ENCODE peak calls at places on chromosome 22, in ten cellular contexts. S is uterus, L is choroid plexus epithelial cell, B is upper lobe of right lung, P is IMR-90, O is glutamatergic neuron, K is colonic mucosa, F is psoas muscle, T is WTC11, H is progenitor cell of endocrine pancreas. R is an unnamed sample.

GRCh38 chr22:40107756-40108437 is 69.8 kb upstream of the TNRC6B start:
- DNase-seq in S (peak), L (peak), B (no peak), P (peak), O (no peak), K (no peak), F (no peak), T (no peak), H (no peak), R (no peak)

GRCh38 chr22:41919357-41920224 is 4.7 kb upstream of the SHISA8 start:
- DNase-seq in S (no peak), L (peak), B (peak), P (peak), O (peak), K (peak), F (peak), T (peak), H (peak), R (no peak)

GRCh38 chr22:48750826-48751440 is 1076.7 kb downstream of the BRD1 start:
- DNase-seq in S (no peak), L (no peak), B (no peak), P (no peak), O (no peak), K (no peak), F (no peak), T (no peak), H (no peak), R (no peak)

GRCh38 chr22:41687901-41688364 is 734 bp downstream of the SNU13 start:
- DNase-seq in S (no peak), L (peak), B (peak), P (peak), O (no peak), K (no peak), F (no peak), T (no peak), H (no peak), R (no peak)

GRCh38 chr22:39620924-39621690 is 50.6 kb downstream of the CACNA1I start:
- DNase-seq in S (no peak), L (no peak), B (no peak), P (no peak), O (no peak), K (no peak), F (no peak), T (no peak), H (no peak), R (peak)

GRCh38 chr22:50016988-50017700 is 4.6 kb upstream of the IL17REL start:
- DNase-seq in S (peak), L (no peak), B (no peak), P (no peak), O (no peak), K (no peak), F (no peak), T (no peak), H (no peak), R (peak)

GRCh38 chr22:27799334-27800249 is 2.0 kb downstream of the MN1 start:
- DNase-seq in S (peak), L (peak), B (no peak), P (no peak), O (peak), K (no peak), F (peak), T (no peak), H (no peak), R (peak)

GRCh38 chr22:31932863-31933262 is 11.5 kb upstream of the YWHAH start:
- DNase-seq in S (no peak), L (no peak), B (no peak), P (no peak), O (no peak), K (no peak), F (no peak), T (no peak), H (no peak), R (peak)

GRCh38 chr22:32217465-32217864 is 12.6 kb upstream of the RFPL2 start:
- DNase-seq in S (no peak), L (no peak), B (no peak), P (no peak), O (no peak), K (no peak), F (no peak), T (no peak), H (no peak), R (no peak)

GRCh38 chr22:45599836-45600577 is 71.6 kb upstream of the ATXN10 start:
- DNase-seq in S (no peak), L (no peak), B (peak), P (no peak), O (no peak), K (peak), F (no peak), T (no peak), H (no peak), R (peak)

GRCh38 chr22:31926969-31927368 is 17.4 kb upstream of the YWHAH start:
- DNase-seq in S (no peak), L (peak), B (no peak), P (no peak), O (no peak), K (no peak), F (no peak), T (peak), H (no peak), R (peak)

GRCh38 chr22:39175127-39176066 is 22.9 kb upstream of the CBX7 start:
- DNase-seq in S (peak), L (peak), B (no peak), P (no peak), O (no peak), K (peak), F (no peak), T (no peak), H (no peak), R (peak)

GRCh38 chr22:31952094-31952401 is 7.7 kb downstream of the YWHAH start:
- DNase-seq in S (no peak), L (peak), B (no peak), P (no peak), O (no peak), K (no peak), F (no peak), T (no peak), H (no peak), R (no peak)

GRCh38 chr22:44030702-44031082 is 6.6 kb downstream of the PARVB start:
- DNase-seq in S (no peak), L (no peak), B (no peak), P (no peak), O (no peak), K (no peak), F (no peak), T (no peak), H (no peak), R (peak)

GRCh38 chr22:46000081-46001027 is 23.4 kb upstream of the WNT7B start:
- DNase-seq in S (no peak), L (no peak), B (peak), P (no peak), O (no peak), K (no peak), F (no peak), T (no peak), H (no peak), R (peak)

GRCh38 chr22:33105501-33105911 is 47.3 kb upstream of the SYN3 start:
- DNase-seq in S (no peak), L (no peak), B (no peak), P (peak), O (no peak), K (no peak), F (no peak), T (no peak), H (no peak), R (no peak)

GRCh38 chr22:45709866-45710265 is 38.2 kb downstream of the ATXN10 start:
- DNase-seq in S (no peak), L (peak), B (no peak), P (peak), O (no peak), K (no peak), F (no peak), T (no peak), H (no peak), R (no peak)

GRCh38 chr22:44207173-44207980 is 26.7 kb downstream of the PARVG start:
- DNase-seq in S (no peak), L (no peak), B (no peak), P (no peak), O (peak), K (no peak), F (no peak), T (peak), H (no peak), R (peak)

DNA sequence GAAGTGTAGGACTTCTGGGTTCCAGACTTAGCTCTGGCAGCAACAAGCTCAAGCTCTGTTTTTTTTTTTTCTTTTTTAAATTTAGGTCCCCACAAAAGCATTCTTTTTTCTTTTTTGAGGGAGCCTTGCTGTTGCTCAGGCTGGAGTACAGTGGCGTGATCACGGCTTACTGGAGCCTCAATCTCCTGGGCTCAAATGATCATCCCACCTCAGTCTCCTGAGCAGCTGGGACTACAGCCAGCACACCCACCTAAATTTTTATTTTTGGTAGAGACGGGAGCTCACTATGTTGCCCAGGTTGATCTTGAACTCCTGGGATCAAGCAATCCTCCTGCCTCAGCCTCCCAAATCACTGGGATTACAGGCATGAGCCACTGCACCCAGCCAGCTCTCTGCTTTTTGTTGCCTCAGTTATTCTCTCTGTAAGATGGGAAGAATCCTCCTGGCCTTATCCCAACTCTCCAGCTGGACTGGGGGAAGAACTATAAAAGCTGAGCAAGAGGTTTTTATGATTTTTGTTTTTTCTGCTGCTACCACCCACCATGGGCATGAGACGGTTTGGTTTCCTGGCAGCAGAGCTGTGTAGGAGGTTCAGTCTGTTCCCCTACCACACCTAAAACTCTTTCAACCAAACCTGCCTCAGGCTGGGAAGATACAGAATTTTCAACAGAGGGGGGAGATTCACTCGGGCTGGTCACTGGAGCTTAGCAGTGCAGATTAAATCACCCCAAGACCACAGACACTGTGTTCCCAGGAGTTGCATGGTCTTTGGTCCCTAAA is 11.6 kb upstream of the MTFP1 start:
- DNase-seq in S (no peak), L (no peak), B (no peak), P (no peak), O (no peak), K (no peak), F (no peak), T (no peak), H (no peak), R (no peak)
- TF ChIP-seq CTCF in S (no peak), L (no peak), B (no peak), P (no peak), O (no peak), K (no peak), F (no peak), T (no peak), H (no peak), R (no peak)

DNA sequence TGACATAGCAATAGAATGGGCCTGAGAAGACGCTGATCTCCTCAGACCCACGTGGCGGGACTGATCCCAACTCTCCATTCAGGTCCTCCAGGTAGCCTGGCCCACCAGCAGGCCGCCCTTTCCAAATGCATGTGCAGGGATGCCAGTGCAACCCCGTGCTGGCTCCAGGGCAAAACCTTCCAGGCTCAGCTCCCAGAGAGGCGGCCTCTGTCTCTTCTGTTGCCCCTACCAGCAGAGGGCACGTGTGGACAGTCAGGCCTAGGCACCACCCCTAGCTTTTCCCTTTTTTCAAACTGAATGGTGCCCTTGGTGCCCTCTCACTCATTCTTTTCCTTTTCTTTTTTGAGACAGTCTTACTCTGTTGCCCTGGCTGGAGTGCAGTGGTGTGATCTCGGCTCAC is 121.7 kb downstream of the OSBP2 start:
- DNase-seq in S (no peak), L (no peak), B (peak), P (no peak), O (no peak), K (no peak), F (no peak), T (no peak), H (no peak), R (no peak)
- TF ChIP-seq CTCF in S (no peak), L (no peak), B (no peak), P (no peak), O (no peak), K (no peak), F (peak), T (no peak), H (no peak), R (no peak)

GRCh38 chr22:21643533-21644357 is 1.6 kb downstream of the SDF2L1 start:
- DNase-seq in S (no peak), L (no peak), B (no peak), P (no peak), O (no peak), K (no peak), F (no peak), T (no peak), H (no peak), R (no peak)
- TF ChIP-seq CTCF in S (no peak), L (peak), B (no peak), P (no peak), O (no peak), K (no peak), F (no peak), T (no peak), H (no peak), R (no peak)

GRCh38 chr22:20606041-20606783 is 98.8 kb downstream of the MED15 start:
- DNase-seq in S (no peak), L (peak), B (peak), P (peak), O (peak), K (peak), F (no peak), T (peak), H (peak), R (peak)
- TF ChIP-seq CTCF in S (peak), L (peak), B (peak), P (peak), O (peak), K (peak), F (peak), T (peak), H (peak), R (peak)

GRCh38 chr22:19957445-19957844 is 15.8 kb upstream of the TXNRD2 start:
- DNase-seq in S (no peak), L (no peak), B (no peak), P (no peak), O (peak), K (no peak), F (no peak), T (no peak), H (no peak), R (peak)
- TF ChIP-seq CTCF in S (no peak), L (peak), B (no peak), P (no peak), O (no peak), K (no peak), F (peak), T (no peak), H (peak), R (no peak)

DNA sequence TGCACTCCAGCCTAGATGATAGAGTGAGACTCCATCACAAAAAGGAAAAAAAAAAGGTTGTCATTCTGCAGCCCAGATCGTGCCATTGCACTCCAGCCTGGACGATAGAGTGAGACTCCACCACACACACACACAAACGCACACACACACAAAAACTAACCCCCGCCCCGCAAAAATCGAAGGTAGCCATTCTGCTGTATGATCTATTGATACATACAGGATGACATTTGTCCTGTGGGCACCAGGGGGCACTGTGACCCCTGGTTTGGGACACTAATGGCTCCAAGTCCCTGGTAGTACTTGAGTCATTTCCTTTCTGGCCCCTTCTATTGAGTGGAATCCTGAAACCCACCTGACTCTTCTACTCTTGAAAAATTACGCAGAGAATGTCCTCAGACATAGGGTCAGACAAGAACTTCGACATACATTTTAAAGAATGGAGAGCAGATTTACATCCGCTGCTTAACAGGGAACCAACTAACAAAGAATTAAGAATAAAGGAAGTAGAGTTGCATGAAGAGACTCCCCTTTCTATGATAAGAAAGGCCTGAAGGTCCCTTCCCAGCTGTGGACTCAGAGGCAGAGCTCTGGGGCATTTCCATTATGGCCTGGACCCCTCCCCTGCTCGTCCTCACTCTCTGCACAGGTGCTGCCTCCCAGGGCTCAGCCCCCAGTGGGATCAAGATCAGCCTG is 35.0 kb upstream of the PRAME start:
- DNase-seq in S (no peak), L (peak), B (no peak), P (peak), O (peak), K (peak), F (no peak), T (peak), H (no peak), R (no peak)
- TF ChIP-seq CTCF in S (peak), L (peak), B (peak), P (peak), O (peak), K (peak), F (peak), T (peak), H (peak), R (peak)

DNA sequence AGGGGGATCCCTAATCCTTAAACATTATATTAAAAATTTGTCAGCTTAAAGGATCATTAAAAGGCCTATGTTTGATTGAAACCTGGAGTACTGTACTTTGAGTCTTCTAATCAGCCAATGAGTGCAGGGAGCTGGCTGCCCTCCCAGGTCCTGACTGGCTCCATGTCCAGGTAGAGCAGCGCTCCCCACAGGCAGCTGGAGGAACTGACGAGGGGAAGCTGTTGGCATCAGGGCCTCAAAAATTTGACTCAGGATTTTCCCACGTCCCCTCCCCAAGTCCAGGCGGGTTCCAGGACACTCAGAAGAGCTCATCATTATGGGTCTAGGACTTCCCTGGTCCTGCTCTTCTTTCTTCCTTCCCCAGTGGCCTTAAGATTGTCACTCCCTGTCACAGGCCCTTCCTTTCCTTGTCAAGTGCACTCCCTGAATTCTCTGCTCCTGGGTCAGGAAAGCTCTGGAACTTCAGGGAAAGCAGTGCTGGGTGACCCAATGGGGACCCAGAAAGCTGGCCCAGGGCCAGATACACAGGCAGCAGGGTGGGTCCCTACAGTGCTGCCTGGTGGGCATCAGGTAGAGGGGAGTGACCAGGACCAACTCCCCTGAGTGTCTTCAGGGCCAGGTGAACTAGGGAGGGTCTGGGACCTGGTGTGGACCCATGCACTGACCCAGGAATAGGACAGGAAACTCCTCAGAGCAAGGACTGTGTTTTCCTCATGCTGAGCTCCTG is 65.5 kb downstream of the GGTLC2 start:
- DNase-seq in S (no peak), L (peak), B (no peak), P (no peak), O (no peak), K (no peak), F (no peak), T (peak), H (peak), R (no peak)
- TF ChIP-seq CTCF in S (no peak), L (peak), B (no peak), P (peak), O (no peak), K (no peak), F (no peak), T (peak), H (peak), R (peak)

GRCh38 chr22:47738472-47739013 is 976.1 kb downstream of the TBC1D22A start:
- DNase-seq in S (no peak), L (no peak), B (no peak), P (no peak), O (no peak), K (no peak), F (no peak), T (no peak), H (no peak), R (no peak)

GRCh38 chr22:47736166-47737034 is 974.0 kb downstream of the TBC1D22A start:
- DNase-seq in S (no peak), L (no peak), B (no peak), P (no peak), O (no peak), K (no peak), F (no peak), T (no peak), H (no peak), R (peak)

GRCh38 chr22:47739616-47740015 is 977.2 kb downstream of the TBC1D22A start:
- DNase-seq in S (no peak), L (no peak), B (no peak), P (no peak), O (no peak), K (no peak), F (no peak), T (no peak), H (no peak), R (peak)

GRCh38 chr22:47739216-47739615 is 976.8 kb downstream of the TBC1D22A start:
- DNase-seq in S (no peak), L (no peak), B (no peak), P (no peak), O (no peak), K (no peak), F (no peak), T (no peak), H (no peak), R (peak)

GRCh38 chr22:47740109-47740805 is 977.8 kb downstream of the TBC1D22A start:
- DNase-seq in S (no peak), L (no peak), B (no peak), P (no peak), O (no peak), K (no peak), F (no peak), T (no peak), H (no peak), R (peak)
- TF ChIP-seq CTCF in S (no peak), L (no peak), B (no peak), P (no peak), O (no peak), K (no peak), F (no peak), T (no peak), H (no peak), R (no peak)

GRCh38 chr22:26043031-26043430 is 126.2 kb upstream of the SEZ6L start:
- DNase-seq in S (no peak), L (no peak), B (no peak), P (no peak), O (no peak), K (no peak), F (no peak), T (no peak), H (no peak), R (no peak)

GRCh38 chr22:26038365-26038764 is 130.9 kb upstream of the SEZ6L start:
- DNase-seq in S (no peak), L (no peak), B (no peak), P (no peak), O (no peak), K (no peak), F (no peak), T (no peak), H (no peak), R (no peak)

GRCh38 chr22:26045855-26046254 is 123.4 kb upstream of the SEZ6L start:
- DNase-seq in S (no peak), L (no peak), B (no peak), P (no peak), O (no peak), K (no peak), F (no peak), T (no peak), H (no peak), R (no peak)

GRCh38 chr22:26045051-26045450 is 124.2 kb upstream of the SEZ6L start:
- DNase-seq in S (no peak), L (no peak), B (no peak), P (no peak), O (no peak), K (no peak), F (no peak), T (no peak), H (no peak), R (no peak)

DNA sequence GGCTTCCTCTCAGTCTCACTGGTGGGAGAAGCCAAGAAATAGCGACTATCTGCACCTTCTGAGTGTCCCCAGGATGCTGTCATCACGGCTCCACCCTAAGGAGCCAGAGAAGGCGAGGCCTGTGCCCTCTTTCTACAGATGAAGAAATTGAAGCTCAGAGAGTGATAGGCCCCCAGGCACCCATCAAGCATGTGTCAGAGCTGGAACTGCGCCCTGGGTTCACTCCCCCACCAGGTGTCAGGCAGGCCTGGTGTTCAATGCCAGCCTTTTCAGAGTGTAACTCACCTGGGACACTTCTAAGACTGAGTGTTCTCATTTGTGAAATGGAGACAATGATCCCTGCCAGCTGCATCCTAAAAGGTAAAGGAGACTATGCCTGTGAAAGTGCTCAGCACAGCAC is 127.3 kb upstream of the SEZ6L start:
- DNase-seq in S (no peak), L (no peak), B (no peak), P (no peak), O (no peak), K (no peak), F (no peak), T (no peak), H (no peak), R (no peak)
- TF ChIP-seq CTCF in S (no peak), L (no peak), B (no peak), P (no peak), O (no peak), K (no peak), F (no peak), T (no peak), H (no peak), R (no peak)

R was measured in kidney.